ENCODE peak calls at places on chromosomes 4 and X, in ten cellular contexts. One of them, this sample, is unnamed.
A peak's percentile ranks its signal among the peaks of the same experiment; 100 is the strongest.

GRCh38 chr4:63275491-63275890 is 1133.8 kb downstream of the TECRL start:
- DNase-seq in left lung: no peak
- DNase-seq in adipocyte: no peak
- DNase-seq in adrenal gland: no peak
- DNase-seq in OCI-LY7: no peak
- DNase-seq in aorta: no peak
- DNase-seq in transverse colon: no peak
- DNase-seq in breast epithelium: no peak
- DNase-seq in lower lobe of right lung: peak; percentile 24
- DNase-seq in esophagus squamous epithelium: no peak
- DNase-seq in this sample: no peak

GRCh38 chr4:56804551-56804950 is 16.9 kb downstream of the SPINK2 start:
- DNase-seq in breast epithelium: no peak
- DNase-seq in adipocyte: peak; percentile 34
- DNase-seq in transverse colon: no peak
- DNase-seq in aorta: no peak
- DNase-seq in OCI-LY7: no peak
- DNase-seq in left lung: no peak
- DNase-seq in lower lobe of right lung: no peak
- DNase-seq in adrenal gland: no peak
- DNase-seq in esophagus squamous epithelium: no peak
- DNase-seq in this sample: no peak

GRCh38 chrX:397575-397974 is 10.9 kb upstream of the PPP2R3B start:
- DNase-seq in adipocyte: peak; percentile 71
- DNase-seq in aorta: no peak
- DNase-seq in lower lobe of right lung: no peak
- DNase-seq in adrenal gland: peak; percentile 27
- DNase-seq in breast epithelium: no peak
- DNase-seq in transverse colon: no peak
- DNase-seq in esophagus squamous epithelium: no peak
- DNase-seq in left lung: no peak
- DNase-seq in OCI-LY7: no peak
- DNase-seq in this sample: no peak

GRCh38 chr4:13529130-13529919 is 15.0 kb downstream of the NKX3-2 start:
- DNase-seq in adipocyte: no peak
- DNase-seq in esophagus squamous epithelium: no peak
- DNase-seq in lower lobe of right lung: no peak
- DNase-seq in adrenal gland: no peak
- DNase-seq in transverse colon: no peak
- DNase-seq in left lung: no peak
- DNase-seq in aorta: no peak
- DNase-seq in OCI-LY7: no peak
- DNase-seq in breast epithelium: no peak
- DNase-seq in this sample: no peak

GRCh38 chrX:120213438-120214265 is 37.0 kb upstream of the ZBTB33 start:
- DNase-seq in adrenal gland: peak; percentile 68
- DNase-seq in OCI-LY7: peak; percentile 50
- DNase-seq in aorta: no peak
- DNase-seq in adipocyte: peak; percentile 77
- DNase-seq in transverse colon: peak; percentile 63
- DNase-seq in breast epithelium: no peak
- DNase-seq in esophagus squamous epithelium: no peak
- DNase-seq in left lung: no peak
- DNase-seq in lower lobe of right lung: no peak
- DNase-seq in this sample: peak; percentile 43

GRCh38 chrX:100995469-100995868 is 26.0 kb downstream of the ARL13A start:
- DNase-seq in lower lobe of right lung: no peak
- DNase-seq in adrenal gland: no peak
- DNase-seq in esophagus squamous epithelium: no peak
- DNase-seq in transverse colon: no peak
- DNase-seq in OCI-LY7: no peak
- DNase-seq in aorta: no peak
- DNase-seq in left lung: no peak
- DNase-seq in adipocyte: peak; percentile 35
- DNase-seq in breast epithelium: no peak
- DNase-seq in this sample: no peak

GRCh38 chr4:1683371-1683902 is 676 bp downstream of the FAM53A start:
- DNase-seq in adrenal gland: peak; percentile 49
- DNase-seq in adipocyte: peak; percentile 78
- DNase-seq in OCI-LY7: no peak
- DNase-seq in aorta: peak; percentile 59
- DNase-seq in left lung: no peak
- DNase-seq in transverse colon: peak; percentile 27
- DNase-seq in esophagus squamous epithelium: no peak
- DNase-seq in lower lobe of right lung: peak; percentile 57
- DNase-seq in breast epithelium: no peak
- DNase-seq in this sample: peak; percentile 58

GRCh38 chr4:10095296-10095991 is 21.2 kb downstream of the WDR1 start:
- DNase-seq in OCI-LY7: no peak
- DNase-seq in lower lobe of right lung: no peak
- DNase-seq in esophagus squamous epithelium: no peak
- DNase-seq in adrenal gland: no peak
- DNase-seq in aorta: no peak
- DNase-seq in adipocyte: no peak
- DNase-seq in left lung: no peak
- DNase-seq in transverse colon: no peak
- DNase-seq in breast epithelium: no peak
- DNase-seq in this sample: no peak

GRCh38 chr4:80201326-80202151 is 4.2 kb downstream of the PRDM8 start:
- DNase-seq in lower lobe of right lung: peak; percentile 65
- DNase-seq in transverse colon: peak; percentile 45
- DNase-seq in esophagus squamous epithelium: peak; percentile 20
- DNase-seq in adipocyte: peak; percentile 53
- DNase-seq in left lung: no peak
- DNase-seq in aorta: peak; percentile 63
- DNase-seq in breast epithelium: no peak
- DNase-seq in OCI-LY7: peak; percentile 5
- DNase-seq in adrenal gland: no peak
- DNase-seq in this sample: peak; percentile 55

GRCh38 chr4:139656614-139657486 is 8.8 kb upstream of the MGST2 start:
- DNase-seq in left lung: peak; percentile 56
- DNase-seq in adrenal gland: peak; percentile 74
- DNase-seq in breast epithelium: peak; percentile 58
- DNase-seq in lower lobe of right lung: peak; percentile 61
- DNase-seq in OCI-LY7: peak; percentile 81
- DNase-seq in esophagus squamous epithelium: no peak
- DNase-seq in transverse colon: peak; percentile 61
- DNase-seq in aorta: peak; percentile 64
- DNase-seq in adipocyte: peak; percentile 90
- DNase-seq in this sample: peak; percentile 66

GRCh38 chrX:80648023-80648422 is 161.7 kb downstream of the BRWD3 start:
- DNase-seq in adipocyte: peak; percentile 30
- DNase-seq in breast epithelium: no peak
- DNase-seq in esophagus squamous epithelium: no peak
- DNase-seq in left lung: no peak
- DNase-seq in transverse colon: no peak
- DNase-seq in adrenal gland: no peak
- DNase-seq in lower lobe of right lung: no peak
- DNase-seq in OCI-LY7: peak; percentile 1
- DNase-seq in aorta: no peak
- DNase-seq in this sample: no peak

GRCh38 chr4:71009796-71010588 is 16.5 kb downstream of the DCK start:
- DNase-seq in adipocyte: peak; percentile 85
- DNase-seq in esophagus squamous epithelium: no peak
- DNase-seq in adrenal gland: no peak
- DNase-seq in OCI-LY7: peak; percentile 66
- DNase-seq in lower lobe of right lung: no peak
- DNase-seq in transverse colon: no peak
- DNase-seq in aorta: no peak
- DNase-seq in left lung: no peak
- DNase-seq in breast epithelium: no peak
- DNase-seq in this sample: no peak

GRCh38 chr4:78622253-78622979 is 70.8 kb downstream of the ANXA3 start:
- DNase-seq in adrenal gland: no peak
- DNase-seq in left lung: no peak
- DNase-seq in OCI-LY7: no peak
- DNase-seq in aorta: no peak
- DNase-seq in esophagus squamous epithelium: no peak
- DNase-seq in transverse colon: peak; percentile 32
- DNase-seq in adipocyte: peak; percentile 55
- DNase-seq in lower lobe of right lung: no peak
- DNase-seq in breast epithelium: no peak
- DNase-seq in this sample: no peak

GRCh38 chr4:83629945-83630684 is 94.2 kb downstream of the GPAT3 start:
- DNase-seq in aorta: no peak
- DNase-seq in left lung: peak; percentile 63
- DNase-seq in OCI-LY7: no peak
- DNase-seq in lower lobe of right lung: peak; percentile 55
- DNase-seq in breast epithelium: no peak
- DNase-seq in transverse colon: peak; percentile 83
- DNase-seq in adipocyte: peak; percentile 67
- DNase-seq in esophagus squamous epithelium: no peak
- DNase-seq in adrenal gland: peak; percentile 13
- DNase-seq in this sample: peak; percentile 72

DNA sequence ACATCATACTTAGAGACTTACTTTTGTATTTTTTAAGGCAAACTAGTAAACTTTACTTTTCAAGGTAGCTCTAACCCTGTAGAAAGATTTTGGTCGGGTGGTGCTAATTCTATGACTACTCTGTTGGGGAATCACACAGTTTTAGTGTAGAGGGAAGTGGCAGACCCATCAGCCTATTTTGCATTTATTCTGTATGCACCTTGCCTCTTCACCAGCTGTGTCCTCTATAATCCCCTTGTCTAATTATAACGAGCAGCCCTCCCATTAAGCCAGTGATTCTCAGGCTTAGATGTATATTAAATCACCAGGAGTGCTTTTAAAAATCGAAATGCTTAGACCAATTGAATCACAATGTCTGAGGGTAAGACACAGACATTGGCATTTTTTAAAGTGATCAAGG is 78.1 kb downstream of the GALNT7 start:
- DNase-seq in esophagus squamous epithelium: no peak
- DNase-seq in breast epithelium: no peak
- DNase-seq in left lung: no peak
- DNase-seq in OCI-LY7: peak; percentile 44
- DNase-seq in adrenal gland: no peak
- DNase-seq in transverse colon: no peak
- DNase-seq in adipocyte: no peak
- DNase-seq in aorta: no peak
- DNase-seq in lower lobe of right lung: no peak
- DNase-seq in this sample: no peak
- H3K4me1 ChIP-seq in esophagus squamous epithelium: peaks cover 34% of the 10 kb centered on the region
- H3K4me1 ChIP-seq in breast epithelium: no peaks in the 10 kb centered on the region
- H3K4me1 ChIP-seq in left lung: no peaks in the 10 kb centered on the region
- H3K4me1 ChIP-seq in OCI-LY7: peaks cover 39% of the 10 kb centered on the region
- H3K4me1 ChIP-seq in adrenal gland: no peaks in the 10 kb centered on the region
- H3K4me1 ChIP-seq in transverse colon: no peaks in the 10 kb centered on the region
- H3K4me1 ChIP-seq in adipocyte: peaks cover 9% of the 10 kb centered on the region
- H3K4me1 ChIP-seq in aorta: peaks cover 8% of the 10 kb centered on the region
- H3K4me1 ChIP-seq in lower lobe of right lung: no peaks in the 10 kb centered on the region
- H3K4me1 ChIP-seq in this sample: peaks cover 9% of the 10 kb centered on the region

DNA sequence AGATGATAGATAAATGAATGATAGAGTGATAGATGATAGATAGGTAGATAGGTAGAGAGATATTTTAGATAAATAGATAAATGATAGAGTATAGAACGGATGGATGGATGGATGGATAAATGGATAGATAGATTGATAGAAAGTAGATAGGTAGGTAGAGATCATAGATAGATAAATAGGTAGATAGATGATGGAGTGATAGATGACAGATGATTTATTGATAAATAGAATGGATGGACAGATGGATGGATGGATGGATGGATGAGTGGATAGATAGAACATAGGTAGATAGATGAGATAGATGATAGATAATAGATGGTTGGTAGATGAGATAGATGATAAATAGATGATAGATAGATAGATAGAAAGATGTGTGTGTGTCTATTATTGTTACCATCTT is 49.5 kb downstream of the ARSD start:
- DNase-seq in lower lobe of right lung: no peak
- DNase-seq in breast epithelium: no peak
- DNase-seq in aorta: no peak
- DNase-seq in left lung: no peak
- DNase-seq in esophagus squamous epithelium: no peak
- DNase-seq in OCI-LY7: no peak
- DNase-seq in adipocyte: no peak
- DNase-seq in adrenal gland: no peak
- DNase-seq in transverse colon: no peak
- DNase-seq in this sample: no peak
- H3K4me1 ChIP-seq in lower lobe of right lung: no peaks in the 10 kb centered on the region
- H3K4me1 ChIP-seq in breast epithelium: no peaks in the 10 kb centered on the region
- H3K4me1 ChIP-seq in aorta: no peaks in the 10 kb centered on the region
- H3K4me1 ChIP-seq in left lung: no peaks in the 10 kb centered on the region
- H3K4me1 ChIP-seq in esophagus squamous epithelium: no peaks in the 10 kb centered on the region
- H3K4me1 ChIP-seq in OCI-LY7: no peaks in the 10 kb centered on the region
- H3K4me1 ChIP-seq in adipocyte: peaks cover 3% of the 10 kb centered on the region
- H3K4me1 ChIP-seq in adrenal gland: no peaks in the 10 kb centered on the region
- H3K4me1 ChIP-seq in transverse colon: no peaks in the 10 kb centered on the region
- H3K4me1 ChIP-seq in this sample: no peaks in the 10 kb centered on the region

GRCh38 chr4:74114234-74114633 is 15.2 kb upstream of the CXCL2 start:
- DNase-seq in transverse colon: no peak
- DNase-seq in breast epithelium: no peak
- DNase-seq in adipocyte: peak; percentile 82
- DNase-seq in esophagus squamous epithelium: no peak
- DNase-seq in lower lobe of right lung: no peak
- DNase-seq in left lung: no peak
- DNase-seq in aorta: no peak
- DNase-seq in OCI-LY7: no peak
- DNase-seq in adrenal gland: peak; percentile 31
- DNase-seq in this sample: no peak
- H3K4me1 ChIP-seq in transverse colon: peaks cover 10% of the 10 kb centered on the region
- H3K4me1 ChIP-seq in breast epithelium: peaks cover under 1% of the 10 kb centered on the region
- H3K4me1 ChIP-seq in adipocyte: peaks cover 50% of the 10 kb centered on the region
- H3K4me1 ChIP-seq in esophagus squamous epithelium: peaks cover 90% of the 10 kb centered on the region
- H3K4me1 ChIP-seq in lower lobe of right lung: peaks cover 47% of the 10 kb centered on the region
- H3K4me1 ChIP-seq in left lung: peaks cover 52% of the 10 kb centered on the region
- H3K4me1 ChIP-seq in aorta: peaks cover 14% of the 10 kb centered on the region
- H3K4me1 ChIP-seq in OCI-LY7: no peaks in the 10 kb centered on the region
- H3K4me1 ChIP-seq in adrenal gland: no peaks in the 10 kb centered on the region
- H3K4me1 ChIP-seq in this sample: no peaks in the 10 kb centered on the region

GRCh38 chr4:99205104-99205979 is 13.7 kb downstream of the ADH6 start:
- DNase-seq in lower lobe of right lung: no peak
- DNase-seq in OCI-LY7: no peak
- DNase-seq in adipocyte: peak; percentile 69
- DNase-seq in adrenal gland: no peak
- DNase-seq in left lung: no peak
- DNase-seq in aorta: no peak
- DNase-seq in breast epithelium: no peak
- DNase-seq in esophagus squamous epithelium: no peak
- DNase-seq in transverse colon: peak; percentile 32
- DNase-seq in this sample: peak; percentile 60
- H3K4me1 ChIP-seq in lower lobe of right lung: peaks cover 20% of the 10 kb centered on the region
- H3K4me1 ChIP-seq in OCI-LY7: no peaks in the 10 kb centered on the region
- H3K4me1 ChIP-seq in adipocyte: peaks cover 76% of the 10 kb centered on the region
- H3K4me1 ChIP-seq in adrenal gland: no peaks in the 10 kb centered on the region
- H3K4me1 ChIP-seq in left lung: no peaks in the 10 kb centered on the region
- H3K4me1 ChIP-seq in aorta: peaks cover 2% of the 10 kb centered on the region
- H3K4me1 ChIP-seq in breast epithelium: no peaks in the 10 kb centered on the region
- H3K4me1 ChIP-seq in esophagus squamous epithelium: peaks cover 60% of the 10 kb centered on the region
- H3K4me1 ChIP-seq in transverse colon: peaks cover 5% of the 10 kb centered on the region
- H3K4me1 ChIP-seq in this sample: no peaks in the 10 kb centered on the region

GRCh38 chr4:54940996-54941395 is 184.4 kb downstream of the KDR start:
- DNase-seq in transverse colon: no peak
- DNase-seq in OCI-LY7: peak; percentile 11
- DNase-seq in aorta: no peak
- DNase-seq in breast epithelium: no peak
- DNase-seq in adipocyte: no peak
- DNase-seq in lower lobe of right lung: no peak
- DNase-seq in adrenal gland: no peak
- DNase-seq in esophagus squamous epithelium: no peak
- DNase-seq in left lung: no peak
- DNase-seq in this sample: no peak
- H3K4me1 ChIP-seq in transverse colon: no peaks in the 10 kb centered on the region
- H3K4me1 ChIP-seq in OCI-LY7: peaks cover 23% of the 10 kb centered on the region
- H3K4me1 ChIP-seq in aorta: no peaks in the 10 kb centered on the region
- H3K4me1 ChIP-seq in breast epithelium: no peaks in the 10 kb centered on the region
- H3K4me1 ChIP-seq in adipocyte: no peaks in the 10 kb centered on the region
- H3K4me1 ChIP-seq in lower lobe of right lung: peaks cover 12% of the 10 kb centered on the region
- H3K4me1 ChIP-seq in adrenal gland: no peaks in the 10 kb centered on the region
- H3K4me1 ChIP-seq in esophagus squamous epithelium: peaks cover 9% of the 10 kb centered on the region
- H3K4me1 ChIP-seq in left lung: peaks cover 3% of the 10 kb centered on the region
- H3K4me1 ChIP-seq in this sample: no peaks in the 10 kb centered on the region

This sample was measured in uterus.